ENCODE peak calls at places on chromosomes 6 and 20, in four cellular contexts. L is ELF-1, H is astrocyte of the spinal cord, C is GM03348. U is an unnamed sample.

GRCh38 chr6:3163248-3163594 is 5.9 kb upstream of the TUBB2A start:
- DNase-seq in C (no peak), L (peak), H (no peak), U (no peak)

GRCh38 chr20:22719250-22719649 is 134.9 kb upstream of the FOXA2 start:
- DNase-seq in L (no peak), C (no peak), H (no peak), U (no peak)

GRCh38 chr20:51437182-51437923 is 105.2 kb downstream of the NFATC2 start:
- DNase-seq in H (no peak), L (no peak), C (no peak), U (no peak)

GRCh38 chr20:25459111-25459830 is 51.8 kb downstream of the GINS1 start:
- DNase-seq in H (no peak), C (no peak), L (no peak), U (no peak)

GRCh38 chr20:25277941-25278521 is 30.1 kb downstream of the PYGB start:
- DNase-seq in H (no peak), L (no peak), C (no peak), U (no peak)

GRCh38 chr20:48025661-48026060 is 240.4 kb upstream of the SULF2 start:
- DNase-seq in L (no peak), C (peak), H (peak), U (no peak)

GRCh38 chr20:9572690-9573089 is 58.3 kb downstream of the LAMP5 start:
- DNase-seq in L (peak), C (no peak), H (no peak), U (no peak)

GRCh38 chr6:25601797-25602679 is 50.0 kb upstream of the SCGN start:
- DNase-seq in L (no peak), H (peak), C (peak), U (peak)

GRCh38 chr6:34718867-34719441 is 22.4 kb upstream of the ILRUN start:
- DNase-seq in H (no peak), L (no peak), C (no peak), U (no peak)

GRCh38 chr6:169738204-169738971 is 13.0 kb downstream of the DYNLT2 start:
- DNase-seq in L (peak), C (no peak), H (no peak), U (no peak)

GRCh38 chr6:16766043-16766521 is 4.8 kb upstream of the ATXN1 start:
- DNase-seq in H (peak), C (peak), L (no peak), U (no peak)

GRCh38 chr6:36947570-36948351 is 6.8 kb upstream of the PI16 start:
- DNase-seq in C (no peak), L (no peak), H (no peak), U (no peak)

GRCh38 chr20:61130156-61130555 is 121.9 kb upstream of the CDH4 start:
- DNase-seq in L (no peak), H (no peak), C (no peak), U (no peak)

GRCh38 chr6:17729223-17730077 is 22.7 kb upstream of the NUP153 start:
- DNase-seq in C (no peak), L (no peak), H (no peak), U (no peak)

GRCh38 chr20:57432874-57433491 is 41.8 kb downstream of the RBM38 start:
- DNase-seq in C (no peak), L (no peak), H (no peak), U (no peak)

GRCh38 chr6:70520575-70520974 is 46.2 kb upstream of the SDHAF4 start:
- DNase-seq in L (no peak), C (peak), H (peak), U (no peak)

GRCh38 chr6:33213166-33213988 is 5.1 kb downstream of the RING1 start:
- DNase-seq in L (peak), C (peak), H (no peak), U (no peak)

GRCh38 chr20:38764563-38765355 is 16.5 kb downstream of the ACTR5 start:
- DNase-seq in C (peak), L (no peak), H (peak), U (no peak)

U was measured in NCI-H1930.